ENCODE peak calls at places on chromosomes 12 and 14, in nine cellular contexts. Z is MCF 10A, U is fibroblast of pulmonary artery, P is uterus, O is GM20000, A is foreskin fibroblast, D is stomach, H is neural crest cell, N is thoracic aorta. F is an unnamed sample.

GRCh38 chr12:42360747-42361403 is 34.9 kb downstream of the PPHLN1 start:
- DNase-seq in O (peak; percentile 33), N (no peak), P (no peak), D (no peak), H (no peak), Z (no peak), U (peak; percentile 12), A (no peak), F (no peak)

GRCh38 chr12:124581299-124581698 is 13.9 kb upstream of the NCOR2 start:
- DNase-seq in U (peak; percentile 82), P (no peak), H (no peak), D (no peak), Z (peak; percentile 78), O (no peak), A (no peak), N (no peak), F (no peak)

GRCh38 chr12:90274407-90274806 is 565.8 kb upstream of the ATP2B1 start:
- DNase-seq in D (no peak), N (no peak), H (no peak), O (no peak), P (no peak), Z (no peak), U (no peak), A (no peak), F (no peak)

GRCh38 chr12:87234898-87235297 is 794.3 kb downstream of the C12orf50 start:
- DNase-seq in P (no peak), O (no peak), H (no peak), N (no peak), D (no peak), A (no peak), Z (no peak), U (no peak), F (no peak)

GRCh38 chr14:78697341-78697740 is 527.2 kb downstream of the NRXN3 start:
- DNase-seq in O (peak; percentile 10), Z (peak; percentile 33), A (peak; percentile 6), N (no peak), U (peak; percentile 22), H (no peak), P (no peak), D (no peak), F (no peak)

GRCh38 chr12:3896851-3897351 is 23.7 kb upstream of the PARP11 start:
- DNase-seq in A (no peak), D (no peak), U (no peak), O (no peak), H (no peak), N (no peak), Z (no peak), P (no peak), F (no peak)

GRCh38 chr14:70642313-70643235 is 858 bp downstream of the TTC9 start:
- DNase-seq in H (peak; percentile 32), Z (no peak), N (no peak), D (no peak), A (no peak), O (peak; percentile 70), P (no peak), U (no peak), F (no peak)

GRCh38 chr12:58803893-58804292 is 116.4 kb downstream of the LRIG3 start:
- DNase-seq in A (peak; percentile 82), H (no peak), Z (peak; percentile 81), O (no peak), P (peak; percentile 16), N (no peak), D (no peak), U (peak; percentile 92), F (no peak)

GRCh38 chr14:100540141-100540925 is 46.9 kb downstream of the BEGAIN start:
- DNase-seq in O (no peak), U (no peak), H (peak; percentile 42), N (no peak), D (no peak), A (no peak), Z (no peak), P (peak; percentile 11), F (no peak)

GRCh38 chr14:32397871-32398640 is 69.0 kb downstream of the AKAP6 start:
- DNase-seq in O (no peak), A (peak; percentile 13), P (peak; percentile 17), N (no peak), H (no peak), D (no peak), Z (peak; percentile 92), U (peak; percentile 62), F (no peak)

GRCh38 chr12:58367041-58367440 is 425.7 kb downstream of the ATP23 start:
- DNase-seq in U (no peak), D (no peak), O (no peak), Z (no peak), P (no peak), A (peak; percentile 70), N (no peak), H (no peak), F (no peak)

GRCh38 chr14:100213956-100214767 is 24.8 kb upstream of the YY1 start:
- DNase-seq in H (peak; percentile 77), A (peak; percentile 60), N (peak; percentile 58), D (peak; percentile 95), Z (peak; percentile 92), O (peak; percentile 98), P (peak; percentile 83), U (peak; percentile 56), F (peak; percentile 87)

GRCh38 chr12:6476496-6476895 is 6.0 kb upstream of the VAMP1 start:
- DNase-seq in A (peak; percentile 41), O (no peak), N (no peak), P (no peak), Z (no peak), D (no peak), U (peak; percentile 61), H (no peak), F (no peak)

GRCh38 chr12:64733857-64734256 is 25.3 kb downstream of the GNS start:
- DNase-seq in U (no peak), D (no peak), N (peak; percentile 23), Z (peak; percentile 99), O (no peak), A (peak; percentile 64), H (no peak), P (no peak), F (no peak)

GRCh38 chr12:107359382-107359781 is 266.0 kb upstream of the CRY1 start:
- DNase-seq in P (no peak), A (peak; percentile 36), Z (no peak), U (no peak), D (no peak), H (no peak), N (no peak), O (no peak), F (no peak)

GRCh38 chr12:123260081-123260480 is 11.6 kb downstream of the CDK2AP1 start:
- DNase-seq in U (no peak), O (no peak), Z (no peak), D (no peak), P (no peak), N (no peak), A (no peak), H (no peak), F (no peak)

DNA sequence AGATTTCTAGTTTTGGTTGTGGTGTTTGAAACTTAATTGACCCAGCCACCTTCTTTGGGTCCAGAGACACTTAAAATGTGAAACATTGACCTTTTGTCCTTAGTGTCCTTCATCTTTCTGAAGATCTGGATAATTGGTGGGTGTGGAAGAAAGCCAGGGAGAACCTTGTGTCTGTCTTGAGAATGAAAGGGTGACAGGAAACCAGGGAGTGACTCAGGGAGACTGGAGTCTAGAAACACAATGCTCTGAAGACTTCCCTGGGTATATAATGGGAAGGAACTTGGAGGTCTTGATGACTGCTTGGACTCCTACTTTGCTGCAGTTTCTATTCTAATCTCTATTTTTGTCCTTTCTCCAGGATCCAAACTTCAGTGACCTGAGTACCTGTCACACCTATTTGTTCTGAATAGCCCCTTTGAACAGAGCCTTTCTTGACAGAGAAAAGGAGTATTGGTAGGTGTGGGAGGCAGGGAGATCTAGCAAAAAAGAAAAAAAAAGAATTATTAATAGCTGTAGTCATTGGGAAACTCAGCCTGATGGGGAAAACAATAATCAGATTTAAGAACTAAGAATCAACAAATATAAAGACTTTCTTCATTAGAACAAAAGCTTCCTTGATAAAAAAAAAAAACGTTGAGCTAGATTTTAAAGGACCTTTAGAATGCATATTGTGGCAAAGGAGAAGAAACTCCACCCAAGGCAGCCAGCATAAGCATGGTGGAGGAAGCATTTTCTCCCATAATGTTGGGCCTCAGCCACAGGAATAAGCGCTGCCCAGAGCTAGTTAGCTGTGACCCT is 78.0 kb upstream of the HOXC13 start:
- DNase-seq in Z (no peak), P (no peak), H (no peak), D (no peak), A (no peak), N (no peak), U (no peak), O (no peak), F (no peak)
- TF ChIP-seq CTCF in Z (no peak), P (no peak), H (no peak), D (no peak), A (no peak), N (no peak), U (no peak), O (no peak), F (no peak)

DNA sequence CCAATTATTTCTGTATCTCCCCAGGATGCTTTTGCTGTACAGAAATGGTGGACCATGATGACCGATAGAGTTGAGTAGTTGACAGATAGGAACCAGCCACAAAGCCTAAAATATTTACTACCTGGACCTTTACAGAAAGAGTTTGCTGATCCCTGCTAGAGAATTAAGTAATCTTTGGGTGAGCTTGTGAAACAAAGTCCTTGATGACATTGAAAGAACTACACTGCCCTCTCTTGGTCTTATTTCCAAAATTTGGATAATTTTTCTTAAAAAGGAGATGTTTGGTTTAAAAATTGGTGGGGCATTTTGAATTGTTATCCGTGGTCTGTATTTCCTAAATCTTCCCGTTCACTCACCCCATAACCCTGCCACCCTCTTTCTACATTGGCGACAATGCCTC is 13.7 kb upstream of the TCTN1 start:
- DNase-seq in P (no peak), O (peak; percentile 47), U (peak; percentile 85), N (no peak), D (no peak), A (peak; percentile 23), Z (peak; percentile 68), H (no peak), F (no peak)
- TF ChIP-seq CTCF in P (peak; percentile 80), O (no peak), U (peak; percentile 37), N (peak; percentile 42), D (peak; percentile 7), A (peak; percentile 9), Z (peak; percentile 66), H (peak; percentile 62), F (peak; percentile 25)

DNA sequence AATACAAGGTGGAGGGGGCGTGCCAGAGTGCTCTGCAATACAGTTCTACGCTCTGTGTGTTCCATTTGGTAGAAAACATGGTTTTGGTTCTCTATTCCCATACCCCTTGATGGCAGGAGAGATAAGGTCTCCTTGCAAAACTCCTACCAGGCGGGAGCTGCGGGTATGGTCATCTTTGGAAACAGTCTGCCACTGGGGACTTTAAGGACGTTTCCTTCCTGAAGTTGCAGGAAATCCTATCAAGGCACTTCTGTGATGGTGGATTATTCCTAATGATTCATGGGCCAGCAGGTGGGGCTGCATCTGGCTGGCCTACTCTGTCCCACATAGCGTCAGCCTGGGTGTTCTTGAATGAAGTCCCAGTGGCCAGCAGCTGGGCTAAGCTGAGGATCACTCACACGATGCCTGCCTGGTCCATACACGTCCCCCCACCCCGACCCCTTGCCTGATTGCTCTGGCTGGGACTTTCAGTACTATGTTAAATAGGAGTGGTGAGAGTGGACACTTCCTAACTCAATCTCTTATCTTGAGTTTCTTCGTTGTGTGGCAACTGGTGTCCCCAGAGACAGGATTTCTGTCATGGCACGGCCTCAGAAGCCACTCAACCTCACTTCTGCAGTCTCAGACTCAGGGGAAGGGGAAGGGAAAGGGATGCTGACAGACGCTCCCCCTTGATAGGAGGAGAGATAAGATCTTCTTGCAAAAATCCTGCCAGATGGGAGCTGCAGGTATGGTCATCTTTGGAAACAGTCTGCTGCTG is 61.1 kb upstream of the FKBP4 start:
- DNase-seq in P (no peak), H (no peak), D (no peak), A (no peak), U (no peak), O (no peak), N (no peak), Z (no peak), F (no peak)
- TF ChIP-seq CTCF in P (no peak), H (no peak), D (no peak), A (no peak), U (no peak), O (no peak), N (no peak), Z (no peak), F (no peak)

GRCh38 chr14:76564471-76565119 is 188.7 kb downstream of the ESRRB start:
- DNase-seq in U (no peak), N (no peak), O (no peak), D (no peak), A (no peak), P (no peak), Z (peak; percentile 55), H (no peak), F (no peak)
- TF ChIP-seq CTCF in U (no peak), N (no peak), O (peak; percentile 3), D (no peak), A (no peak), P (no peak), Z (no peak), H (no peak), F (no peak)